ENCODE peak calls at places on chromosomes 5 and 9, in eight cellular contexts. I is ascending aorta, Q is stomach, G is keratinocyte, Y is AG04450, D is activated B cell treated with CpG ODN at 0.5 μM for 24 hours, E is right atrium auricular region, L is body of pancreas. H is an unnamed sample.
A peak's percentile ranks its signal among the peaks of the same experiment; 100 is the strongest.

GRCh38 chr5:19739691-19740090 is 248.3 kb downstream of the CDH18 start:
- DNase-seq in E (no peak), L (no peak), I (no peak), Y (no peak), Q (no peak), D (no peak), G (no peak), H (no peak)

GRCh38 chr9:115035872-115036612 is 81.9 kb downstream of the TNC start:
- DNase-seq in Q (no peak), D (no peak), Y (peak; percentile 47), G (no peak), E (no peak), I (peak; percentile 76), L (peak; percentile 17), H (no peak)

GRCh38 chr5:132253008-132253441 is 4.5 kb upstream of the PDLIM4 start:
- DNase-seq in I (peak; percentile 56), G (no peak), D (no peak), Y (no peak), Q (no peak), E (no peak), L (peak; percentile 1), H (no peak)

GRCh38 chr9:126791406-126792230 is 13.2 kb upstream of the ZBTB43 start:
- DNase-seq in Q (no peak), Y (peak; percentile 54), G (peak; percentile 78), I (peak; percentile 43), L (no peak), E (no peak), D (no peak), H (peak; percentile 37)

GRCh38 chr5:96876292-96876850 is at the start of gene ERAP2:
- DNase-seq in Y (no peak), Q (no peak), I (no peak), G (no peak), D (no peak), E (no peak), L (no peak), H (no peak)

GRCh38 chr5:129245489-129245888 is 150.9 kb downstream of the ISOC1 start:
- DNase-seq in I (no peak), E (no peak), L (no peak), Q (no peak), Y (no peak), D (no peak), G (no peak), H (no peak)

GRCh38 chr5:94613583-94613982 is 4.8 kb downstream of the KIAA0825 start:
- DNase-seq in Q (no peak), L (peak; percentile 3), D (no peak), Y (no peak), I (no peak), G (no peak), E (no peak), H (no peak)

GRCh38 chr5:14054965-14055963 is 87.9 kb upstream of the TRIO start:
- DNase-seq in Y (no peak), G (no peak), E (no peak), L (no peak), D (no peak), Q (no peak), I (no peak), H (no peak)

GRCh38 chr9:137034039-137034708 is 2.3 kb upstream of the FUT7 start:
- DNase-seq in Q (peak; percentile 48), Y (no peak), D (no peak), I (no peak), L (no peak), G (no peak), E (no peak), H (no peak)

GRCh38 chr5:88474574-88474973 is 205.9 kb upstream of the TMEM161B start:
- DNase-seq in G (no peak), L (no peak), E (no peak), Y (no peak), Q (no peak), D (no peak), I (no peak), H (no peak)

GRCh38 chr5:73028991-73029540 is 73.2 kb downstream of the FCHO2 start:
- DNase-seq in E (no peak), I (no peak), G (no peak), D (no peak), L (no peak), Y (no peak), Q (no peak), H (no peak)

GRCh38 chr9:71604197-71605063 is 163.9 kb downstream of the CEMIP2 start:
- DNase-seq in Q (peak; percentile 73), G (no peak), L (peak; percentile 79), E (peak; percentile 62), Y (peak; percentile 54), D (peak; percentile 46), I (peak; percentile 71), H (peak; percentile 71)

GRCh38 chr9:135590486-135591079 is 29.0 kb downstream of the PAEP start:
- DNase-seq in Y (no peak), D (no peak), E (peak; percentile 11), I (no peak), G (no peak), Q (peak; percentile 14), L (no peak), H (peak; percentile 44)

GRCh38 chr5:28473531-28474107 is 1435.2 kb upstream of the CDH9 start:
- DNase-seq in Q (no peak), I (no peak), G (no peak), L (no peak), E (no peak), Y (no peak), D (no peak), H (no peak)

GRCh38 chr5:116025831-116026230 is 6.4 kb upstream of the ARL14EPL start:
- DNase-seq in E (no peak), Y (no peak), Q (no peak), G (no peak), L (no peak), I (no peak), D (no peak), H (no peak)

GRCh38 chr5:116023619-116024018 is 8.7 kb upstream of the ARL14EPL start:
- DNase-seq in D (no peak), E (no peak), L (no peak), G (no peak), Q (no peak), Y (no peak), I (no peak), H (no peak)
- TF ChIP-seq CTCF in D (no peak), E (no peak), L (no peak), G (no peak), Q (no peak), Y (peak; percentile 28), I (no peak), H (peak; percentile 38)

GRCh38 chr9:120730661-120731514 is 16.6 kb upstream of the MEGF9 start:
- DNase-seq in D (no peak), E (peak; percentile 62), Q (peak; percentile 84), L (peak; percentile 43), Y (peak; percentile 91), G (peak; percentile 59), I (peak; percentile 82), H (no peak)

GRCh38 chr9:120734607-120735006 is 20.3 kb upstream of the MEGF9 start:
- DNase-seq in Y (no peak), G (no peak), I (no peak), Q (no peak), L (no peak), D (no peak), E (no peak), H (no peak)

GRCh38 chr9:120733190-120733589 is 18.9 kb upstream of the MEGF9 start:
- DNase-seq in G (no peak), Q (peak; percentile 55), E (peak; percentile 75), Y (peak; percentile 39), L (peak; percentile 90), I (peak; percentile 92), D (no peak), H (no peak)

GRCh38 chr9:120726484-120726883 is 12.2 kb upstream of the MEGF9 start:
- DNase-seq in Y (no peak), E (no peak), D (no peak), G (no peak), L (no peak), I (no peak), Q (no peak), H (no peak)

GRCh38 chr9:120729796-120730195 is 15.5 kb upstream of the MEGF9 start:
- DNase-seq in Q (no peak), E (peak; percentile 57), Y (no peak), D (no peak), I (no peak), L (no peak), G (no peak), H (no peak)
- TF ChIP-seq CTCF in Q (no peak), E (peak; percentile 23), Y (peak; percentile 32), D (no peak), I (no peak), L (no peak), G (no peak), H (no peak)

GRCh38 chr5:68962632-68963484 is 131.0 kb upstream of the SLC30A5 start:
- DNase-seq in D (no peak), E (peak; percentile 78), G (no peak), Q (peak; percentile 69), I (peak; percentile 80), Y (peak; percentile 3), L (peak; percentile 67), H (no peak)
- TF ChIP-seq CTCF in D (no peak), E (peak; percentile 87), G (peak; percentile 90), Q (peak; percentile 71), I (peak; percentile 71), Y (peak; percentile 91), L (peak; percentile 79), H (peak; percentile 91)

DNA sequence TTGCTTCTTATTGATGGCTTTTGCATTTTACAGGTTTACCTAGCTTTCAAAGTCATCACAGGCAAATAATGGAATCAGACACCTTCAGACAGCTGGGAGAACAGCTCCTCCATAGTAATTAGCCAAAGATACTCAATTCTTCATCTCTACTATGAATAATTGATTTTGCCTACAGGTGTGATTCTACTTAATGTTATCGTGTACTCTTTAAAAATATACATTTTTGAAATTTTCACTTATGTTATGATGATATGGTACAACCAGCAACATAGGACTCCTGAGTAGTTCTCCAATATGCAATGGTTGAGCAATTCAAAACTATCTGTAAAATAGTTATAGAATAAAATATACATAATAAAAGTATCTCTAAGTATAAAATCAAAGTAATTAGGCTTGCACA is at the start of gene TAS2R1:
- DNase-seq in L (no peak), Y (no peak), D (no peak), G (no peak), E (no peak), I (no peak), Q (no peak), H (no peak)
- TF ChIP-seq CTCF in L (no peak), Y (no peak), D (no peak), G (no peak), E (no peak), I (no peak), Q (no peak), H (no peak)

DNA sequence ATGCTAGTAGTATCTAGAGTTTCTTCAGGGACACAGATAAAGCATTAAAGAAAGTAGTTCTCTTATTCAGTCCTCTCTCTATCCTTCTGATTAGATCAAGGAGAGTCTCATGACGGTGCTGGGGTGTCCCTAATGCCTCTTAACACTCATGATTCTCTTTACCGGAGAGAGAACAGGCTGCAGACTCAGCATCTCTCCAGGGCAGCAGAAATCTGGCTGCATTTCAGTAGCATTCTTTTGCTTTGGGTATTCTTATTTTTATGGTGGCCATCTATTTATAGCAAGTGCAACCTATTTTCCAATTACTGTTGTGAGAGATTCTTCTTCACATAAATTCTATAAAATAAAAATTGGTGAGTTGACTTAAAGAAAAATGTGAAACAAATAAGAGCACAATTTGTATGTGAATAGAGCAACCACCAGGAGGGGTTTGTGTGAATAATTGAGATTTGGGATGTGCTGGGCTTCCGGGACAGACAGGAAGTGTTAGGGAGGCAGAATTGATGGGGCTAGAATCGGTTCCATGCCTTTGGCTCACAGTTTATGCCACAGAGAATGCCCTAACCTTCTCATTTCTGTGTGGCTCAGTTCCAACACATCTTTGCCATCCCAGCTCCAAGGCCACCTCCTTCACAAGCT is 23.8 kb upstream of the BOD1 start:
- DNase-seq in G (no peak), I (peak; percentile 13), D (no peak), L (no peak), E (no peak), Q (no peak), Y (no peak), H (no peak)
- TF ChIP-seq CTCF in G (no peak), I (no peak), D (no peak), L (peak; percentile 24), E (peak; percentile 14), Q (no peak), Y (peak; percentile 5), H (peak; percentile 22)